ENCODE peak calls at places on chromosomes 12 and 14, in five cellular contexts. A is IMR-90, K is neuronal stem cell, G is H1, J is mesenchymal stem cell. R is an unnamed sample.

GRCh38 chr12:90149453-90149852 is 440.8 kb upstream of the ATP2B1 start:
- DNase-seq in A (no peak), K (no peak), G (no peak), J (no peak), R (no peak)

GRCh38 chr14:29548948-29549370 is 378.7 kb downstream of the PRKD1 start:
- DNase-seq in A (peak; percentile 77), K (peak; percentile 47), G (no peak), J (peak; percentile 77), R (no peak)

GRCh38 chr12:14984036-14984435 is 11.2 kb downstream of the PDE6H start:
- DNase-seq in A (no peak), K (no peak), G (no peak), J (no peak), R (no peak)

GRCh38 chr12:50017047-50017446 is 8.2 kb downstream of the RACGAP1 start:
- DNase-seq in A (peak; percentile 93), K (no peak), G (no peak), J (peak; percentile 86), R (no peak)

GRCh38 chr12:92365333-92365732 is 219.7 kb upstream of the BTG1 start:
- DNase-seq in A (no peak), K (no peak), G (no peak), J (no peak), R (no peak)

GRCh38 chr12:9721394-9722092 is 11.4 kb downstream of the CLECL1 start:
- DNase-seq in A (peak; percentile 3), K (no peak), G (no peak), J (peak; percentile 65), R (no peak)

GRCh38 chr12:22340143-22340542 is 5.6 kb upstream of the ST8SIA1 start:
- DNase-seq in A (no peak), K (no peak), G (no peak), J (no peak), R (no peak)

GRCh38 chr12:52331833-52332232 is 10.6 kb upstream of the KRT83 start:
- DNase-seq in A (no peak), K (no peak), G (no peak), J (no peak), R (no peak)

GRCh38 chr12:100473716-100474150 is at the start of gene NR1H4:
- DNase-seq in A (peak; percentile 73), K (no peak), G (no peak), J (no peak), R (no peak)

GRCh38 chr12:108664338-108665258 is 30.9 kb upstream of the SELPLG start:
- DNase-seq in A (peak; percentile 95), K (peak; percentile 80), G (peak; percentile 63), J (peak; percentile 97), R (peak; percentile 88)

GRCh38 chr12:108667349-108667748 is 33.7 kb upstream of the SELPLG start:
- DNase-seq in A (no peak), K (no peak), G (no peak), J (peak; percentile 60), R (no peak)

GRCh38 chr12:108665608-108666202 is 32.0 kb upstream of the SELPLG start:
- DNase-seq in A (no peak), K (no peak), G (no peak), J (no peak), R (no peak)

GRCh38 chr12:108666326-108666995 is 32.8 kb upstream of the SELPLG start:
- DNase-seq in A (peak; percentile 51), K (no peak), G (no peak), J (peak; percentile 56), R (no peak)

GRCh38 chr12:108663324-108664015 is 29.8 kb upstream of the SELPLG start:
- DNase-seq in A (no peak), K (no peak), G (no peak), J (no peak), R (no peak)
- H3K4ac ChIP-seq in A (no peak overlapping the region), K (no peak overlapping the region), G (no peak overlapping the region), J (no peak overlapping the region), R (no peak overlapping the region)

GRCh38 chr12:79686171-79686570 is 4.6 kb downstream of the PAWR start:
- DNase-seq in A (no peak), K (no peak), G (no peak), J (no peak), R (no peak)
- H3K4ac ChIP-seq in A (no peak overlapping the region), K (no peak overlapping the region), G (no peak overlapping the region), J (no peak overlapping the region), R (no peak overlapping the region)

DNA sequence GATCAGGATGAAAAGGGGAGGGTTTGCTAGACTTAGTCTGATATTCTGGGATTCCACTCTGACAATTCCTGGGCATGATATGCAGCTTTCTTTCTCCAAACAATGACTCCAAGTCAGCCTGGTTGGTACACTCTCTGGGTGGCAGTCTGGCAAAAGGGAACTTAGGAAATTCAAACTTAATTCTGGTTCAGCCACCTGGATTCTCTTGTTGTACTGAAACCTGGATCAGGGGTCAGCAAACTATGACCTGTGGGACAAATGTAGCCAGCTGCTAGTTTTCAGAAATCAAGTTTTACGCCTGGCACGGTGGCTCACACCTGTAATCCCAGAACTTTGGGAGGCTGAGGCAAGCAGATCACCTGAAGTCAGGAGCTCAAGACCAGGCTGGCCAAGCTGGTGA is 6.2 kb downstream of the AMN1 start:
- DNase-seq in A (no peak), K (no peak), G (no peak), J (no peak), R (no peak)
- H3K4ac ChIP-seq in A (no peak overlapping the region), K (no peak overlapping the region), G (no peak overlapping the region), J (no peak overlapping the region), R (no peak overlapping the region)

GRCh38 chr12:26828315-26828714 is 4.7 kb downstream of the ITPR2 start:
- DNase-seq in A (no peak), K (no peak), G (no peak), J (no peak), R (no peak)

GRCh38 chr12:26830358-26830757 is 2.6 kb downstream of the ITPR2 start:
- DNase-seq in A (no peak), K (no peak), G (no peak), J (no peak), R (no peak)

GRCh38 chr12:26831959-26832816 is 806 bp downstream of the ITPR2 start:
- DNase-seq in A (peak; percentile 80), K (peak; percentile 29), G (no peak), J (peak; percentile 87), R (peak; percentile 57)

GRCh38 chr12:26832817-26833691 is at the start of gene ITPR2:
- DNase-seq in A (peak; percentile 78), K (peak; percentile 85), G (peak; percentile 73), J (peak; percentile 96), R (peak; percentile 97)

GRCh38 chr12:26830783-26831601 is 2.0 kb downstream of the ITPR2 start:
- DNase-seq in A (no peak), K (no peak), G (no peak), J (peak; percentile 28), R (peak; percentile 41)
- H3K4ac ChIP-seq in A (no peak overlapping the region), K (no peak overlapping the region), G (no peak overlapping the region), J (no peak overlapping the region), R (no peak overlapping the region)

GRCh38 chr12:116162071-116162470 is 115.4 kb downstream of the MED13L start:
- DNase-seq in A (no peak), K (no peak), G (no peak), J (no peak), R (no peak)
- H3K4ac ChIP-seq in A (no peak overlapping the region), K (no peak overlapping the region), G (no peak overlapping the region), J (no peak overlapping the region), R (no peak overlapping the region)

R was measured in H9.